ENCODE peak calls at places on chromosome 16, in seven cellular contexts. One of them, this sample, is unnamed.

GRCh38 chr16:89300976-89301360 is 83.5 kb downstream of the ZNF778 start:
- DNase-seq in breast epithelium: no peak
- DNase-seq in sigmoid colon: no peak
- DNase-seq in GM12892: no peak
- DNase-seq in transverse colon: no peak
- DNase-seq in GM12891: no peak
- DNase-seq in stomach: no peak
- DNase-seq in this sample: no peak

GRCh38 chr16:11076259-11077018 is 132.1 kb downstream of the CLEC16A start:
- DNase-seq in GM12891: peak
- DNase-seq in GM12892: peak
- DNase-seq in breast epithelium: no peak
- DNase-seq in stomach: no peak
- DNase-seq in sigmoid colon: peak
- DNase-seq in transverse colon: no peak
- DNase-seq in this sample: no peak

GRCh38 chr16:73048292-73049050 is 543 bp upstream of the ZFHX3 start:
- DNase-seq in GM12891: no peak
- DNase-seq in GM12892: no peak
- DNase-seq in stomach: peak
- DNase-seq in sigmoid colon: peak
- DNase-seq in breast epithelium: no peak
- DNase-seq in transverse colon: peak
- DNase-seq in this sample: no peak

GRCh38 chr16:79167893-79168292 is 432.6 kb downstream of the MAF start:
- DNase-seq in transverse colon: no peak
- DNase-seq in GM12892: no peak
- DNase-seq in stomach: no peak
- DNase-seq in breast epithelium: no peak
- DNase-seq in GM12891: no peak
- DNase-seq in sigmoid colon: no peak
- DNase-seq in this sample: no peak

GRCh38 chr16:71846443-71846842 is 667 bp downstream of the ATXN1L start:
- DNase-seq in GM12892: no peak
- DNase-seq in stomach: no peak
- DNase-seq in breast epithelium: no peak
- DNase-seq in sigmoid colon: peak
- DNase-seq in GM12891: no peak
- DNase-seq in transverse colon: peak
- DNase-seq in this sample: no peak

GRCh38 chr16:6892961-6893360 is 439.7 kb upstream of the RBFOX1 start:
- DNase-seq in GM12892: no peak
- DNase-seq in transverse colon: no peak
- DNase-seq in GM12891: no peak
- DNase-seq in stomach: no peak
- DNase-seq in sigmoid colon: no peak
- DNase-seq in breast epithelium: no peak
- DNase-seq in this sample: peak

GRCh38 chr16:10923650-10924214 is 18.5 kb downstream of the DEXI start:
- DNase-seq in GM12892: no peak
- DNase-seq in sigmoid colon: peak
- DNase-seq in GM12891: no peak
- DNase-seq in stomach: peak
- DNase-seq in breast epithelium: no peak
- DNase-seq in transverse colon: peak
- DNase-seq in this sample: no peak

GRCh38 chr16:2339521-2340484 is 725 bp downstream of the ABCA3 start:
- DNase-seq in stomach: peak
- DNase-seq in breast epithelium: no peak
- DNase-seq in GM12892: peak
- DNase-seq in sigmoid colon: peak
- DNase-seq in transverse colon: peak
- DNase-seq in GM12891: peak
- DNase-seq in this sample: no peak

GRCh38 chr16:49720225-49720624 is 135.7 kb downstream of the ZNF423 start:
- DNase-seq in transverse colon: no peak
- DNase-seq in GM12891: no peak
- DNase-seq in sigmoid colon: no peak
- DNase-seq in GM12892: no peak
- DNase-seq in stomach: no peak
- DNase-seq in breast epithelium: no peak
- DNase-seq in this sample: no peak

GRCh38 chr16:1137604-1138003 is 15.3 kb upstream of the CACNA1H start:
- DNase-seq in transverse colon: no peak
- DNase-seq in GM12892: no peak
- DNase-seq in sigmoid colon: no peak
- DNase-seq in breast epithelium: no peak
- DNase-seq in GM12891: no peak
- DNase-seq in stomach: no peak
- DNase-seq in this sample: no peak

GRCh38 chr16:12455287-12455798 is 348.3 kb downstream of the CPPED1 start:
- DNase-seq in transverse colon: peak
- DNase-seq in sigmoid colon: no peak
- DNase-seq in breast epithelium: no peak
- DNase-seq in GM12892: no peak
- DNase-seq in GM12891: no peak
- DNase-seq in stomach: peak
- DNase-seq in this sample: no peak

GRCh38 chr16:3924763-3925162 is 44.2 kb upstream of the CREBBP start:
- DNase-seq in sigmoid colon: no peak
- DNase-seq in transverse colon: no peak
- DNase-seq in GM12892: no peak
- DNase-seq in stomach: no peak
- DNase-seq in breast epithelium: no peak
- DNase-seq in GM12891: no peak
- DNase-seq in this sample: no peak

GRCh38 chr16:10579965-10580918 is at the start of gene EMP2:
- DNase-seq in sigmoid colon: peak
- DNase-seq in breast epithelium: peak
- DNase-seq in GM12892: peak
- DNase-seq in GM12891: peak
- DNase-seq in transverse colon: peak
- DNase-seq in stomach: peak
- DNase-seq in this sample: no peak

GRCh38 chr16:88634994-88635670 is 3.2 kb upstream of the IL17C start:
- DNase-seq in breast epithelium: no peak
- DNase-seq in transverse colon: no peak
- DNase-seq in sigmoid colon: no peak
- DNase-seq in GM12892: no peak
- DNase-seq in stomach: no peak
- DNase-seq in GM12891: no peak
- DNase-seq in this sample: no peak

GRCh38 chr16:10355589-10355988 is 30.3 kb upstream of the ATF7IP2 start:
- DNase-seq in GM12892: no peak
- DNase-seq in transverse colon: no peak
- DNase-seq in GM12891: no peak
- DNase-seq in stomach: no peak
- DNase-seq in sigmoid colon: no peak
- DNase-seq in breast epithelium: no peak
- DNase-seq in this sample: no peak

GRCh38 chr16:17606460-17606859 is 135.7 kb upstream of the XYLT1 start:
- DNase-seq in breast epithelium: no peak
- DNase-seq in stomach: no peak
- DNase-seq in GM12892: no peak
- DNase-seq in transverse colon: no peak
- DNase-seq in sigmoid colon: no peak
- DNase-seq in GM12891: no peak
- DNase-seq in this sample: no peak
- TF ChIP-seq POLR2AphosphoS5 in breast epithelium: no peak
- TF ChIP-seq POLR2AphosphoS5 in stomach: no peak
- TF ChIP-seq POLR2AphosphoS5 in GM12892: no peak
- TF ChIP-seq POLR2AphosphoS5 in transverse colon: no peak
- TF ChIP-seq POLR2AphosphoS5 in sigmoid colon: no peak
- TF ChIP-seq POLR2AphosphoS5 in GM12891: no peak
- TF ChIP-seq POLR2AphosphoS5 in this sample: no peak

GRCh38 chr16:58456193-58456592 is 43.8 kb upstream of the NDRG4 start:
- DNase-seq in GM12891: no peak
- DNase-seq in GM12892: no peak
- DNase-seq in breast epithelium: no peak
- DNase-seq in stomach: no peak
- DNase-seq in sigmoid colon: no peak
- DNase-seq in transverse colon: no peak
- DNase-seq in this sample: no peak
- TF ChIP-seq POLR2A in GM12891: no peak
- TF ChIP-seq POLR2A in GM12892: no peak
- TF ChIP-seq POLR2A in breast epithelium: no peak
- TF ChIP-seq POLR2A in stomach: no peak
- TF ChIP-seq POLR2A in sigmoid colon: no peak
- TF ChIP-seq POLR2A in transverse colon: no peak
- TF ChIP-seq POLR2A in this sample: no peak

GRCh38 chr16:30351586-30352419 is 3.3 kb downstream of the CD2BP2 start:
- DNase-seq in sigmoid colon: peak
- DNase-seq in GM12892: no peak
- DNase-seq in breast epithelium: peak
- DNase-seq in stomach: peak
- DNase-seq in transverse colon: peak
- DNase-seq in GM12891: no peak
- DNase-seq in this sample: peak
- TF ChIP-seq POLR2AphosphoS5 in sigmoid colon: peak
- TF ChIP-seq POLR2AphosphoS5 in GM12892: no peak
- TF ChIP-seq POLR2AphosphoS5 in breast epithelium: peak
- TF ChIP-seq POLR2AphosphoS5 in stomach: peak
- TF ChIP-seq POLR2AphosphoS5 in transverse colon: peak
- TF ChIP-seq POLR2AphosphoS5 in GM12891: no peak
- TF ChIP-seq POLR2AphosphoS5 in this sample: peak

DNA sequence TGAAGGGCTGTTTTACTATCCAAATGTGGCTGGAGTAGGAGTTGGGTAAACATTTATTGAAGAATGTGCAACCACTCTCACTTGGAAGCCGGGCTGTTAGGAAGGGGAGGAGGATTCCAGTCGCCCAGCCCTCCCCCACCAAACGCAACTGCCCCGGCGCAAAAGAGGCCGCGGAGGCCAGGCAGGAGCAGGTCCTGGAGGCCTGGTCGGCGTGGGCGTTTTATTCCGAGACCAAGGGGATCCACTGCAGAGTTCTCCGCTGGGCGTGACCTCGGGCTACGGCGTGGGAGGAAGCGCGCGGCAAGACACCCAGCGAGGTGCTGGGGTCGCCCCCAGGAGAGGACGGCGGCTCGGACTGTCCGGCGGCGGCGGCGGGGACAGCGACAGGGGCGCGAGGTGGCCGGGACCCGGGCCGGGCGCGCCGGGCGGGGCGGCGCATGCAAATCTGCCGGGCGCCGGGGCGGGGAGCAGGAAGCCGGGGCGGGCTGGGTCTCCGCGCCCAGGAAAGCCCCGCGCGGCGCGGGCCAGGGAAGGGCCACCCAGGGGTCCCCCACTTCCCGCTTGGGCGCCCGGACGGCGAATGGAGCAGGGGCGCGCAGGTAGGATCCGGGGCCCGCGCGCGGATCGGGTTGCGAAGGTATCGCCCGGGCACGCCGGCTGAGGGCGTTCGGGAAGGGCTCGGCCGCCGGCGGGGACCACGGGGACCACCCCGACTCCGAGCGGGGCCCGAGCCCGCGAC is at the start of gene IL4R:
- DNase-seq in GM12891: peak
- DNase-seq in sigmoid colon: peak
- DNase-seq in transverse colon: peak
- DNase-seq in breast epithelium: peak
- DNase-seq in stomach: peak
- DNase-seq in GM12892: peak
- DNase-seq in this sample: no peak
- TF ChIP-seq POLR2A in GM12891: no peak
- TF ChIP-seq POLR2A in sigmoid colon: peak
- TF ChIP-seq POLR2A in transverse colon: peak
- TF ChIP-seq POLR2A in breast epithelium: no peak
- TF ChIP-seq POLR2A in stomach: no peak
- TF ChIP-seq POLR2A in GM12892: peak
- TF ChIP-seq POLR2A in this sample: peak

DNA sequence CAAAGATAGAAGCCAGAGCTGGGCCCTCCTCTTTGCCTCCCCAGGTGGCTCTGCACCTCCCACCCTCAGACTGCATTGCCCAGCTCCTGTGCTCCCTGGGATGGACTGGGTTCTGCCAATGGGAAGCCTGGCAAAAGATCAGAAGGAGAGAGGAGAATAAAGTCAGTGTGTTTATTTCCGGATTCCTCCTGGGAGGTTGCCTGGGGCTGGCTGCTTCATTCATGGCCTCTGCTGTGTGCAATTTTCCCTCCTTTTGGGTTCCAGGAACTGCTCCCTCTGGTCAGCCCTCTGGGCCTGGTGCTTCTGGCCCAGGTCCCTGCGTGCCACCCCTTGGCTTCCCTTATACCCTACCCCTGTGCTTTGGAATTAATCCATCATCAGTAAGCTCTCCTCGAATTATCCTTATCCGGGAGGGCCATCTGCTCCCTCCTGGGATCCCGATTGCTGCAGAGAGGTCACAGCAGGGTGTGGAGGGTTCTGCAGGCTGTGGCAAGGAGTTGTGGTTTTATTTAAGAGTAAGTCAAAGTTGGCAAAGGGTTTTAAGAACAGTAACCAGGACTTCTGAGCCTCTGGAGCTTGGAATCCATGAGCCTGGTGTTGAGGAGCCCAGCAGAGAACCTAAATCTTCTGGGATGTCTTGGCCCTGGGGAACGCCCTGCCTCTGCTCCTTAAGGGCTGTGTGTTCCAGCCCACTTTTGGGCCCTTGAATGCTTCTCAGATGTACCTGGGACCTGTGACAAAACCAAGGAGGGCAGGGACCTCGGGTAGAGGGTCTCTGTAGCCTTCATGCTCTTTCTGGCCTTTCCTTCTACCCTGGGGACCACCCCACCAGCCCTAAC is 8.2 kb upstream of the MMP2 start:
- DNase-seq in sigmoid colon: no peak
- DNase-seq in GM12891: no peak
- DNase-seq in stomach: peak
- DNase-seq in breast epithelium: peak
- DNase-seq in GM12892: no peak
- DNase-seq in transverse colon: no peak
- DNase-seq in this sample: no peak
- TF ChIP-seq POLR2AphosphoS5 in sigmoid colon: no peak
- TF ChIP-seq POLR2AphosphoS5 in GM12891: no peak
- TF ChIP-seq POLR2AphosphoS5 in stomach: no peak
- TF ChIP-seq POLR2AphosphoS5 in breast epithelium: no peak
- TF ChIP-seq POLR2AphosphoS5 in GM12892: no peak
- TF ChIP-seq POLR2AphosphoS5 in transverse colon: no peak
- TF ChIP-seq POLR2AphosphoS5 in this sample: no peak